ENCODE peak calls at places on chromosomes 4 and X, in six cellular contexts. X is SK-N-SH, K is HCT116, P is K562, G is HepG2, D is GM12878. C is an unnamed sample.

GRCh38 chr4:2286904-2287593 is 25.1 kb upstream of the MXD4 start:
- DNase-seq in X (no peak), D (no peak), G (no peak), K (no peak), P (no peak), C (no peak)

GRCh38 chr4:4269856-4270255 is 20.1 kb downstream of the LYAR start:
- DNase-seq in P (no peak), D (no peak), K (no peak), X (no peak), G (no peak), C (no peak)

GRCh38 chr4:140851032-140851636 is 94.9 kb upstream of the TBC1D9 start:
- DNase-seq in P (peak; percentile 65), D (peak; percentile 33), K (peak; percentile 65), G (peak; percentile 53), X (peak; percentile 54), C (peak; percentile 41)

GRCh38 chr4:37973481-37973880 is 13.3 kb downstream of the PTTG2 start:
- DNase-seq in D (no peak), K (no peak), X (no peak), G (no peak), P (no peak), C (no peak)

GRCh38 chrX:40176256-40176978 is 78.7 kb upstream of the BCOR start:
- DNase-seq in P (peak; percentile 82), X (peak; percentile 74), D (no peak), G (peak; percentile 35), K (no peak), C (no peak)

GRCh38 chr4:8402640-8403039 is 37.9 kb downstream of the ACOX3 start:
- DNase-seq in G (no peak), K (no peak), P (no peak), X (no peak), D (no peak), C (no peak)

GRCh38 chr4:143700420-143701352 is at the start of gene FREM3:
- DNase-seq in K (no peak), X (peak; percentile 19), P (no peak), D (no peak), G (no peak), C (no peak)

GRCh38 chr4:22485751-22486150 is 30.1 kb downstream of the ADGRA3 start:
- DNase-seq in X (peak; percentile 19), K (no peak), G (no peak), P (no peak), D (no peak), C (no peak)

GRCh38 chrX:53831662-53832635 is 145.4 kb upstream of the HUWE1 start:
- DNase-seq in P (peak; percentile 13), G (peak; percentile 20), X (peak; percentile 45), K (peak; percentile 28), D (peak; percentile 40), C (no peak)

GRCh38 chr4:79445371-79445781 is 37.3 kb upstream of the GK2 start:
- DNase-seq in K (no peak), P (no peak), D (no peak), X (no peak), G (no peak), C (no peak)

GRCh38 chr4:27141530-27141929 is 280.9 kb downstream of the STIM2 start:
- DNase-seq in P (no peak), X (no peak), D (no peak), K (no peak), G (no peak), C (no peak)

GRCh38 chrX:52934704-52935468 is 23.4 kb downstream of the FAM156A start:
- DNase-seq in G (peak; percentile 81), X (peak; percentile 92), K (peak; percentile 74), D (peak; percentile 79), P (peak; percentile 76), C (peak; percentile 78)

GRCh38 chrX:115949900-115950822 is 220.4 kb upstream of the AGTR2 start:
- DNase-seq in D (no peak), X (peak; percentile 62), G (peak; percentile 33), K (no peak), P (no peak), C (no peak)

GRCh38 chr4:117900832-117901231 is 133.5 kb upstream of the NDST3 start:
- DNase-seq in K (no peak), G (no peak), P (no peak), X (no peak), D (no peak), C (no peak)

GRCh38 chr4:159420162-159421057 is 317.5 kb downstream of the RAPGEF2 start:
- DNase-seq in G (peak; percentile 98), D (no peak), X (no peak), K (no peak), P (no peak), C (no peak)

GRCh38 chr4:182808673-182809416 is 108.3 kb downstream of the DCTD start:
- DNase-seq in D (peak; percentile 55), X (no peak), G (no peak), P (no peak), K (no peak), C (no peak)

GRCh38 chrX:130524476-130525194 is 122.8 kb downstream of the RBMX2 start:
- DNase-seq in K (no peak), X (no peak), G (no peak), D (no peak), P (no peak), C (no peak)

GRCh38 chr4:4409416-4410115 is 22.7 kb downstream of the NSG1 start:
- DNase-seq in K (no peak), P (no peak), G (no peak), D (no peak), X (no peak), C (no peak)

GRCh38 chr4:85078016-85078415 is 111.5 kb upstream of the WDFY3 start:
- DNase-seq in D (no peak), K (no peak), X (no peak), P (no peak), G (no peak), C (no peak)

GRCh38 chr4:141571368-141571767 is 65.0 kb upstream of the IL15 start:
- DNase-seq in K (no peak), G (no peak), X (no peak), D (no peak), P (no peak), C (no peak)

GRCh38 chr4:6938758-6939201 is 29.2 kb downstream of the TBC1D14 start:
- DNase-seq in K (no peak), P (no peak), D (no peak), G (no peak), X (no peak), C (no peak)

GRCh38 chr4:151039733-151040132 is 24.6 kb upstream of the LRBA start:
- DNase-seq in K (no peak), X (no peak), P (no peak), D (no peak), G (no peak), C (no peak)

DNA sequence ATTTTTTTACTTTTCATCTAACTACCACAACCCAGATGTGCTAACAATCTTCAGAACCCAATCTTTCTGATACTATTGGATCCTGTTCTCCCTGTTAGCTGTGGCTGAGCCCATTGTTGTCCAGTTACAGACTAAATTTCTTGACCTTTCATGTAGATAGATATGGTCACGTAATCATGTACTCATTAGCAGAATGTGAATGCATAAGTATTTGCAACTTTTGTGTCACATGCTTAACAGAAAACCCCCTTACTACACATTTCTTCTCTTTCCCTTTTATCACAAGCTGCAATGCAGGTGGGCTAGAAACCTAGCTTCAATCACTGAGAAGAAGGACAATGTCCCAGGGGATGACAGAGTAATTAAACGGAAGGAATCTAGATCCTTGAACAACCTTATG is 13.1 kb upstream of the FAM13A start:
- DNase-seq in K (no peak), P (no peak), G (no peak), X (no peak), D (no peak), C (no peak)
- TF ChIP-seq REST in K (no peak), P (no peak), G (no peak), X (no peak), D (no peak), C (no peak)

GRCh38 chr4:86357608-86358007 is 2.2 kb downstream of the MAPK10 start:
- DNase-seq in D (no peak), G (no peak), P (no peak), X (peak; percentile 34), K (no peak), C (no peak)
- TF ChIP-seq SIN3A in D (no peak), G (no peak), P (no peak), X (no peak), K (no peak), C (no peak)

DNA sequence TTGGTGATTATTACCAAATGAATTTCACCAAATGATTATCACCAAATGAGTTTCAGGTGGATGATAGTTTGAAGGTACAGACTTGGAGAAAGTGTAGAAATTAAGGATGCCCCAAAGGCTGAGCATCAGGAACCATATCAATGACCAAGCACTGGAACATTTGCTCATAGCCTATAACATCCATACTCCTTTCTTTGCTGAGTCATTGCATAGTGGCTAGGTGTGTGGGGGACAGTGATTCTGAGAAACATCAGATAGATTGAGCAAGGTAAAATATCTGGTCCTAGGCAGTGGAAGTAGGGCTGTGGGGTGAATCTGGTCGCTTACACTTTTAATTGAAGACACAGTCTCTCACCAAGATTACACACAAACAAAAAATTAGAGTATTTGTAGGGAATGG is 1362.5 kb upstream of the PABPC4L start:
- DNase-seq in K (no peak), G (no peak), X (no peak), P (no peak), D (no peak), C (no peak)
- TF ChIP-seq POLR2AphosphoS5 in K (no peak), G (no peak), X (no peak), P (no peak), D (no peak), C (no peak)

GRCh38 chr4:113385500-113385899 is 336.0 kb downstream of the ANK2 start:
- DNase-seq in P (no peak), D (no peak), X (no peak), G (no peak), K (no peak), C (no peak)

GRCh38 chr4:113382704-113383103 is 333.3 kb downstream of the ANK2 start:
- DNase-seq in D (no peak), G (no peak), P (no peak), K (no peak), X (no peak), C (no peak)

GRCh38 chr4:113378836-113379235 is 329.4 kb downstream of the ANK2 start:
- DNase-seq in D (no peak), P (no peak), K (no peak), G (no peak), X (no peak), C (no peak)

GRCh38 chr4:113384600-113384999 is 335.1 kb downstream of the ANK2 start:
- DNase-seq in X (no peak), G (no peak), P (no peak), D (no peak), K (peak; percentile 42), C (no peak)

DNA sequence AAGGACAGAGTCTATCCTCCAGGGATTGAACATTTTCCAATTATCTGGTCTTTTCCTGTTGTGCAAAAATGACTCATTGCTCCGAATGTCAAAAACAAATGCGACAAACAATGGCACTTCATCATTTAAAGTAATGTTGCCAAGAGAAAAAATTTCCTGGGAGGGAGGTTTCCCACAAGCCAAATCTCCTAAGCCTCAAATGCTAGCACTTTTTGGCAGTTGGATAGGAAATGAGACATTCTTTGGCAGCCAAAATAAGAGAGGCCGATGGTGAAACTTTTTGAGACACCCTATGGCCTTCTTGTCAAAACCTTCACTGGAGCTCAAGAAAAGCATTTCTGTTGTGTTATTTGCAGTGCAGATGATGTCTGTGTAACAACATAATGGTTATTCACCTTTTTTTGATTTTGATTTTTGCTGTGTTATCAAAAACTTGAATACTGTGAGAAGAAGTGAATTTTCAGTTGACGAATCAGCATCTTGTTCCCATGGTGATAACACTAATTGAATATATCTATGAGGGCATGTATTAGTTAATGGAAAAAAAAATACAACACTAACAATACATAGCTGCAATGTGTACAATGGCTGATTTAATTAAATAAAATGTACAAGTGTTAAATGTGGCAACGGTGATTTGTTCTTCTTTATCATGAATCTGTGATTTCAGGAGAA is 333.8 kb downstream of the ANK2 start:
- DNase-seq in K (peak; percentile 15), D (no peak), G (no peak), X (no peak), P (no peak), C (no peak)
- TF ChIP-seq REST in K (no peak), D (no peak), G (no peak), X (no peak), P (no peak), C (no peak)

C was measured in Panc1.